ENCODE peak calls at places on chromosomes 11 and 22, in eight cellular contexts. One of them, this sample, is unnamed.

GRCh38 chr22:22487059-22487458 is 21.5 kb downstream of the ZNF280B start:
- DNase-seq in left ventricle myocardium inferior: no peak
- DNase-seq in CD8-positive, alpha-beta memory T cell: no peak
- DNase-seq in lower lobe of right lung: no peak
- DNase-seq in aorta: no peak
- DNase-seq in tibial nerve: no peak
- DNase-seq in small intestine: no peak
- DNase-seq in testis: no peak
- DNase-seq in this sample: peak; percentile 47

GRCh38 chr11:121066623-121067022 is 34.4 kb upstream of the TECTA start:
- DNase-seq in left ventricle myocardium inferior: no peak
- DNase-seq in CD8-positive, alpha-beta memory T cell: no peak
- DNase-seq in lower lobe of right lung: no peak
- DNase-seq in aorta: no peak
- DNase-seq in tibial nerve: no peak
- DNase-seq in small intestine: peak; percentile 19
- DNase-seq in testis: no peak
- DNase-seq in this sample: no peak

GRCh38 chr22:29096736-29097669 is 24.2 kb downstream of the KREMEN1 start:
- DNase-seq in left ventricle myocardium inferior: no peak
- DNase-seq in CD8-positive, alpha-beta memory T cell: no peak
- DNase-seq in lower lobe of right lung: no peak
- DNase-seq in aorta: no peak
- DNase-seq in tibial nerve: no peak
- DNase-seq in small intestine: peak; percentile 31
- DNase-seq in testis: peak; percentile 84
- DNase-seq in this sample: no peak

GRCh38 chr11:120598517-120599209 is 87.1 kb downstream of the GRIK4 start:
- DNase-seq in left ventricle myocardium inferior: no peak
- DNase-seq in CD8-positive, alpha-beta memory T cell: no peak
- DNase-seq in lower lobe of right lung: peak; percentile 8
- DNase-seq in aorta: peak; percentile 41
- DNase-seq in tibial nerve: no peak
- DNase-seq in small intestine: no peak
- DNase-seq in testis: no peak
- DNase-seq in this sample: no peak

GRCh38 chr22:31987180-31987579 is 42.8 kb downstream of the YWHAH start:
- DNase-seq in left ventricle myocardium inferior: no peak
- DNase-seq in CD8-positive, alpha-beta memory T cell: no peak
- DNase-seq in lower lobe of right lung: no peak
- DNase-seq in aorta: no peak
- DNase-seq in tibial nerve: no peak
- DNase-seq in small intestine: peak; percentile 94
- DNase-seq in testis: no peak
- DNase-seq in this sample: no peak

GRCh38 chr22:41619979-41620645 is 731 bp downstream of the DESI1 start:
- DNase-seq in left ventricle myocardium inferior: peak; percentile 36
- DNase-seq in CD8-positive, alpha-beta memory T cell: peak; percentile 46
- DNase-seq in lower lobe of right lung: peak; percentile 67
- DNase-seq in aorta: peak; percentile 82
- DNase-seq in tibial nerve: no peak
- DNase-seq in small intestine: peak; percentile 43
- DNase-seq in testis: peak; percentile 48
- DNase-seq in this sample: peak; percentile 52

GRCh38 chr11:133492895-133493294 is 39.4 kb downstream of the OPCML start:
- DNase-seq in left ventricle myocardium inferior: no peak
- DNase-seq in CD8-positive, alpha-beta memory T cell: no peak
- DNase-seq in lower lobe of right lung: no peak
- DNase-seq in aorta: no peak
- DNase-seq in tibial nerve: no peak
- DNase-seq in small intestine: no peak
- DNase-seq in testis: no peak
- DNase-seq in this sample: no peak

GRCh38 chr11:33895752-33896137 is 3.9 kb upstream of the LMO2 start:
- DNase-seq in left ventricle myocardium inferior: no peak
- DNase-seq in CD8-positive, alpha-beta memory T cell: no peak
- DNase-seq in lower lobe of right lung: no peak
- DNase-seq in aorta: no peak
- DNase-seq in tibial nerve: no peak
- DNase-seq in small intestine: no peak
- DNase-seq in testis: no peak
- DNase-seq in this sample: no peak

GRCh38 chr11:13962562-13963168 is at the start of gene SPON1:
- DNase-seq in left ventricle myocardium inferior: peak; percentile 46
- DNase-seq in CD8-positive, alpha-beta memory T cell: peak; percentile 34
- DNase-seq in lower lobe of right lung: peak; percentile 48
- DNase-seq in aorta: peak; percentile 88
- DNase-seq in tibial nerve: no peak
- DNase-seq in small intestine: peak; percentile 52
- DNase-seq in testis: peak; percentile 28
- DNase-seq in this sample: peak; percentile 85

GRCh38 chr22:41481131-41481830 is 12.4 kb downstream of the ACO2 start:
- DNase-seq in left ventricle myocardium inferior: peak; percentile 24
- DNase-seq in CD8-positive, alpha-beta memory T cell: no peak
- DNase-seq in lower lobe of right lung: no peak
- DNase-seq in aorta: peak; percentile 81
- DNase-seq in tibial nerve: no peak
- DNase-seq in small intestine: no peak
- DNase-seq in testis: no peak
- DNase-seq in this sample: no peak

GRCh38 chr11:130168105-130168504 is 8.5 kb downstream of the ST14 start:
- DNase-seq in left ventricle myocardium inferior: no peak
- DNase-seq in CD8-positive, alpha-beta memory T cell: no peak
- DNase-seq in lower lobe of right lung: no peak
- DNase-seq in aorta: no peak
- DNase-seq in tibial nerve: no peak
- DNase-seq in small intestine: no peak
- DNase-seq in testis: no peak
- DNase-seq in this sample: no peak

GRCh38 chr11:126892781-126893180 is 107.8 kb downstream of the KIRREL3 start:
- DNase-seq in left ventricle myocardium inferior: no peak
- DNase-seq in CD8-positive, alpha-beta memory T cell: no peak
- DNase-seq in lower lobe of right lung: no peak
- DNase-seq in aorta: no peak
- DNase-seq in tibial nerve: no peak
- DNase-seq in small intestine: no peak
- DNase-seq in testis: no peak
- DNase-seq in this sample: no peak

GRCh38 chr22:36237462-36238347 is 1.6 kb downstream of the APOL2 start:
- DNase-seq in left ventricle myocardium inferior: no peak
- DNase-seq in CD8-positive, alpha-beta memory T cell: no peak
- DNase-seq in lower lobe of right lung: no peak
- DNase-seq in aorta: no peak
- DNase-seq in tibial nerve: no peak
- DNase-seq in small intestine: peak; percentile 72
- DNase-seq in testis: no peak
- DNase-seq in this sample: peak; percentile 37

GRCh38 chr11:120182790-120183491 is 27.9 kb upstream of the OAF start:
- DNase-seq in left ventricle myocardium inferior: peak; percentile 53
- DNase-seq in CD8-positive, alpha-beta memory T cell: no peak
- DNase-seq in lower lobe of right lung: no peak
- DNase-seq in aorta: peak; percentile 74
- DNase-seq in tibial nerve: no peak
- DNase-seq in small intestine: peak; percentile 92
- DNase-seq in testis: peak; percentile 46
- DNase-seq in this sample: no peak

GRCh38 chr11:65041206-65042035 is at the start of gene SAC3D1:
- DNase-seq in left ventricle myocardium inferior: no peak
- DNase-seq in CD8-positive, alpha-beta memory T cell: no peak
- DNase-seq in lower lobe of right lung: peak; percentile 79
- DNase-seq in aorta: no peak
- DNase-seq in tibial nerve: no peak
- DNase-seq in small intestine: peak; percentile 70
- DNase-seq in testis: peak; percentile 53
- DNase-seq in this sample: peak; percentile 93

GRCh38 chr22:21948390-21948789 is 4.3 kb downstream of the PPM1F start:
- DNase-seq in left ventricle myocardium inferior: no peak
- DNase-seq in CD8-positive, alpha-beta memory T cell: no peak
- DNase-seq in lower lobe of right lung: no peak
- DNase-seq in aorta: no peak
- DNase-seq in tibial nerve: no peak
- DNase-seq in small intestine: no peak
- DNase-seq in testis: no peak
- DNase-seq in this sample: no peak

GRCh38 chr11:86952933-86953637 is 2.1 kb downstream of the FZD4 start:
- DNase-seq in left ventricle myocardium inferior: no peak
- DNase-seq in CD8-positive, alpha-beta memory T cell: no peak
- DNase-seq in lower lobe of right lung: no peak
- DNase-seq in aorta: no peak
- DNase-seq in tibial nerve: no peak
- DNase-seq in small intestine: no peak
- DNase-seq in testis: no peak
- DNase-seq in this sample: no peak

GRCh38 chr11:57288771-57289579 is 35.8 kb downstream of the TNKS1BP1 start:
- DNase-seq in left ventricle myocardium inferior: no peak
- DNase-seq in CD8-positive, alpha-beta memory T cell: no peak
- DNase-seq in lower lobe of right lung: no peak
- DNase-seq in aorta: no peak
- DNase-seq in tibial nerve: no peak
- DNase-seq in small intestine: peak; percentile 62
- DNase-seq in testis: no peak
- DNase-seq in this sample: no peak

GRCh38 chr22:39243443-39244072 is 1.2 kb downstream of the PDGFB start:
- DNase-seq in left ventricle myocardium inferior: no peak
- DNase-seq in CD8-positive, alpha-beta memory T cell: no peak
- DNase-seq in lower lobe of right lung: no peak
- DNase-seq in aorta: no peak
- DNase-seq in tibial nerve: no peak
- DNase-seq in small intestine: no peak
- DNase-seq in testis: no peak
- DNase-seq in this sample: no peak

GRCh38 chr11:132228756-132229325 is 858.4 kb downstream of the NTM start:
- DNase-seq in left ventricle myocardium inferior: no peak
- DNase-seq in CD8-positive, alpha-beta memory T cell: no peak
- DNase-seq in lower lobe of right lung: no peak
- DNase-seq in aorta: no peak
- DNase-seq in tibial nerve: no peak
- DNase-seq in small intestine: no peak
- DNase-seq in testis: no peak
- DNase-seq in this sample: no peak

GRCh38 chr11:104582431-104582830 is 315.8 kb downstream of the CASP12 start:
- DNase-seq in left ventricle myocardium inferior: no peak
- DNase-seq in CD8-positive, alpha-beta memory T cell: no peak
- DNase-seq in lower lobe of right lung: no peak
- DNase-seq in aorta: no peak
- DNase-seq in tibial nerve: no peak
- DNase-seq in small intestine: no peak
- DNase-seq in testis: no peak
- DNase-seq in this sample: no peak

GRCh38 chr11:117919326-117920275 is 9.6 kb downstream of the TMPRSS13 start:
- DNase-seq in left ventricle myocardium inferior: no peak
- DNase-seq in CD8-positive, alpha-beta memory T cell: no peak
- DNase-seq in lower lobe of right lung: no peak
- DNase-seq in aorta: peak; percentile 66
- DNase-seq in tibial nerve: no peak
- DNase-seq in small intestine: no peak
- DNase-seq in testis: no peak
- DNase-seq in this sample: no peak

GRCh38 chr11:134313821-134314607 is 17.8 kb upstream of the GLB1L2 start:
- DNase-seq in left ventricle myocardium inferior: no peak
- DNase-seq in CD8-positive, alpha-beta memory T cell: no peak
- DNase-seq in lower lobe of right lung: no peak
- DNase-seq in aorta: no peak
- DNase-seq in tibial nerve: no peak
- DNase-seq in small intestine: no peak
- DNase-seq in testis: no peak
- DNase-seq in this sample: no peak

DNA sequence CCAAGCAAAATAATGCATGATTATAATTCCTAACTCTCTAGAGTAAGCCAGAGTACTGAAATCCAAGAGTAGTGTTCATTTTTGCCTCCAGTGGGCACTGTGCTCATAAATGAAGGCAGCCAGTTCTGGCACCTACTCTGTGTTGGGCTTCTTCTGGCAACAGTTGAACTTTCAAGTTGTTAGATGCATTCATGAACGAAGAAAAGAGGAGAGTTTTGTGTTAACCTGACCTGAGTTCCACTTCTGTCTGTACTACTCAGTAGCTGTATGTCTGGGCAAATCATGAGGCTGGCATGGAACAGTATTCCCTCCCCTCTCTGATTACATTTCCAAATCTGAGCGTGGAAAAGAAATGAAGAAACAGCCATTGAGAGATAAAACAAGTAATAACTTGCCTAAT is 20.3 kb upstream of the TENM4 start:
- DNase-seq in left ventricle myocardium inferior: no peak
- DNase-seq in CD8-positive, alpha-beta memory T cell: no peak
- DNase-seq in lower lobe of right lung: no peak
- DNase-seq in aorta: no peak
- DNase-seq in tibial nerve: no peak
- DNase-seq in small intestine: no peak
- DNase-seq in testis: peak; percentile 64
- DNase-seq in this sample: no peak
- H3K36me3 ChIP-seq in left ventricle myocardium inferior: no peaks in the 10 kb centered on the region
- H3K36me3 ChIP-seq in CD8-positive, alpha-beta memory T cell: no peaks in the 10 kb centered on the region
- H3K36me3 ChIP-seq in lower lobe of right lung: no peaks in the 10 kb centered on the region
- H3K36me3 ChIP-seq in aorta: no peaks in the 10 kb centered on the region
- H3K36me3 ChIP-seq in tibial nerve: no peaks in the 10 kb centered on the region
- H3K36me3 ChIP-seq in small intestine: no peaks in the 10 kb centered on the region
- H3K36me3 ChIP-seq in testis: no peaks in the 10 kb centered on the region
- H3K36me3 ChIP-seq in this sample: no peaks in the 10 kb centered on the region

GRCh38 chr11:122747358-122747757 is 90.9 kb upstream of the CRTAM start:
- DNase-seq in left ventricle myocardium inferior: no peak
- DNase-seq in CD8-positive, alpha-beta memory T cell: no peak
- DNase-seq in lower lobe of right lung: no peak
- DNase-seq in aorta: no peak
- DNase-seq in tibial nerve: no peak
- DNase-seq in small intestine: no peak
- DNase-seq in testis: no peak
- DNase-seq in this sample: no peak
- H3K4me1 ChIP-seq in left ventricle myocardium inferior: peaks cover 15% of the 10 kb centered on the region
- H3K4me1 ChIP-seq in CD8-positive, alpha-beta memory T cell: peaks cover 80% of the 10 kb centered on the region
- H3K4me1 ChIP-seq in lower lobe of right lung: peaks cover 55% of the 10 kb centered on the region
- H3K4me1 ChIP-seq in aorta: no peaks in the 10 kb centered on the region
- H3K4me1 ChIP-seq in tibial nerve: peaks cover 13% of the 10 kb centered on the region
- H3K4me1 ChIP-seq in small intestine: no peaks in the 10 kb centered on the region
- H3K4me1 ChIP-seq in testis: peaks cover 33% of the 10 kb centered on the region
- H3K4me1 ChIP-seq in this sample: peaks cover 19% of the 10 kb centered on the region

DNA sequence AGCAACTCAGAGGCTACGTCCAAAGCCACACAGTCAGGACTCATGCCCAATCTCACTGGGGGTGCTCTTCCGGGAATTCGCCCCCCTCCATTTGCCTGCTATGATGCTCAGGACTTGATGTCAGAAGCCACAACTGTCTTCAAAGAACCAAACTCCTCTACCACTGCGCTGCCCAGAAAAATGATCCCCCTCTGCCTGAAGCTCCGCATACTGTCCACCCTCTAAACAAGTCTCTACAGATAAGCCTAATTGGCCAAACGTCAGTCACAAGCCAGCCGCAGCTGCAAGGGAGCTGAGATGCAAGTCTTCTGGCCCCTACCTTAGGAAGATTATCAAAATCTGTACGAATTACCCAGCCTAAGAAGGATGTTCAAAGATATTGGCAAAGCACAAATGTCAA is 294.6 kb downstream of the BUD13 start:
- DNase-seq in left ventricle myocardium inferior: no peak
- DNase-seq in CD8-positive, alpha-beta memory T cell: no peak
- DNase-seq in lower lobe of right lung: no peak
- DNase-seq in aorta: no peak
- DNase-seq in tibial nerve: no peak
- DNase-seq in small intestine: no peak
- DNase-seq in testis: peak; percentile 42
- DNase-seq in this sample: no peak
- H3K9me3 ChIP-seq in left ventricle myocardium inferior: no peaks in the 10 kb centered on the region
- H3K9me3 ChIP-seq in CD8-positive, alpha-beta memory T cell: no peaks in the 10 kb centered on the region
- H3K9me3 ChIP-seq in lower lobe of right lung: no peaks in the 10 kb centered on the region
- H3K9me3 ChIP-seq in aorta: no peaks in the 10 kb centered on the region
- H3K9me3 ChIP-seq in tibial nerve: no peaks in the 10 kb centered on the region
- H3K9me3 ChIP-seq in small intestine: no peaks in the 10 kb centered on the region
- H3K9me3 ChIP-seq in testis: no peaks in the 10 kb centered on the region
- H3K9me3 ChIP-seq in this sample: no peaks in the 10 kb centered on the region

GRCh38 chr11:8829556-8829955 is 81.4 kb upstream of the AKIP1 start:
- DNase-seq in left ventricle myocardium inferior: no peak
- DNase-seq in CD8-positive, alpha-beta memory T cell: no peak
- DNase-seq in lower lobe of right lung: no peak
- DNase-seq in aorta: no peak
- DNase-seq in tibial nerve: no peak
- DNase-seq in small intestine: no peak
- DNase-seq in testis: no peak
- DNase-seq in this sample: no peak
- H3K36me3 ChIP-seq in left ventricle myocardium inferior: no peaks in the 10 kb centered on the region
- H3K36me3 ChIP-seq in CD8-positive, alpha-beta memory T cell: no peaks in the 10 kb centered on the region
- H3K36me3 ChIP-seq in lower lobe of right lung: no peaks in the 10 kb centered on the region
- H3K36me3 ChIP-seq in aorta: no peaks in the 10 kb centered on the region
- H3K36me3 ChIP-seq in tibial nerve: no peaks in the 10 kb centered on the region
- H3K36me3 ChIP-seq in small intestine: no peaks in the 10 kb centered on the region
- H3K36me3 ChIP-seq in testis: no peaks in the 10 kb centered on the region
- H3K36me3 ChIP-seq in this sample: no peaks in the 10 kb centered on the region